ENCODE peak calls at places on chromosome 15, in five cellular contexts. One of them, this sample, is unnamed.

GRCh38 chr15:22813844-22814243 is 24.6 kb upstream of the NIPA2 start:
- DNase-seq in fibroblast of pulmonary artery: no peak
- DNase-seq in neural crest cell: no peak
- DNase-seq in ascending aorta: no peak
- DNase-seq in AG10803: no peak
- DNase-seq in this sample: no peak

GRCh38 chr15:25332306-25332705 is 106.5 kb downstream of the UBE3A start:
- DNase-seq in neural crest cell: no peak
- DNase-seq in AG10803: no peak
- DNase-seq in ascending aorta: no peak
- DNase-seq in fibroblast of pulmonary artery: no peak
- DNase-seq in this sample: no peak

GRCh38 chr15:76345880-76346665 is 9.5 kb downstream of the ISL2 start:
- DNase-seq in neural crest cell: peak; percentile 8
- DNase-seq in fibroblast of pulmonary artery: no peak
- DNase-seq in AG10803: no peak
- DNase-seq in ascending aorta: no peak
- DNase-seq in this sample: no peak

GRCh38 chr15:88490036-88490435 is 22.5 kb downstream of the MRPS11 start:
- DNase-seq in fibroblast of pulmonary artery: no peak
- DNase-seq in ascending aorta: no peak
- DNase-seq in neural crest cell: no peak
- DNase-seq in AG10803: no peak
- DNase-seq in this sample: no peak

GRCh38 chr15:34481370-34481769 is 43.8 kb upstream of the GOLGA8A start:
- DNase-seq in fibroblast of pulmonary artery: no peak
- DNase-seq in neural crest cell: no peak
- DNase-seq in AG10803: no peak
- DNase-seq in ascending aorta: no peak
- DNase-seq in this sample: no peak

GRCh38 chr15:58387130-58387529 is 44.7 kb upstream of the LIPC start:
- DNase-seq in neural crest cell: no peak
- DNase-seq in fibroblast of pulmonary artery: peak; percentile 48
- DNase-seq in AG10803: peak; percentile 72
- DNase-seq in ascending aorta: no peak
- DNase-seq in this sample: no peak

GRCh38 chr15:88917764-88918163 is 4.6 kb upstream of the MFGE8 start:
- DNase-seq in AG10803: no peak
- DNase-seq in neural crest cell: no peak
- DNase-seq in fibroblast of pulmonary artery: no peak
- DNase-seq in ascending aorta: peak; percentile 53
- DNase-seq in this sample: no peak

GRCh38 chr15:38455096-38455495 is 1.2 kb downstream of the FAM98B start:
- DNase-seq in AG10803: no peak
- DNase-seq in neural crest cell: no peak
- DNase-seq in ascending aorta: no peak
- DNase-seq in fibroblast of pulmonary artery: peak; percentile 6
- DNase-seq in this sample: no peak

GRCh38 chr15:66721954-66722353 is 19.9 kb downstream of the SMAD6 start:
- DNase-seq in fibroblast of pulmonary artery: no peak
- DNase-seq in ascending aorta: no peak
- DNase-seq in neural crest cell: no peak
- DNase-seq in AG10803: no peak
- DNase-seq in this sample: no peak

GRCh38 chr15:61974759-61975158 is 85.5 kb downstream of the VPS13C start:
- DNase-seq in AG10803: no peak
- DNase-seq in neural crest cell: no peak
- DNase-seq in ascending aorta: no peak
- DNase-seq in fibroblast of pulmonary artery: no peak
- DNase-seq in this sample: no peak

GRCh38 chr15:95416576-95416975 is 913.9 kb upstream of the NR2F2 start:
- DNase-seq in neural crest cell: no peak
- DNase-seq in fibroblast of pulmonary artery: no peak
- DNase-seq in ascending aorta: no peak
- DNase-seq in AG10803: no peak
- DNase-seq in this sample: no peak

GRCh38 chr15:63564093-63564492 is 33.1 kb upstream of the FBXL22 start:
- DNase-seq in neural crest cell: no peak
- DNase-seq in AG10803: no peak
- DNase-seq in ascending aorta: no peak
- DNase-seq in fibroblast of pulmonary artery: no peak
- DNase-seq in this sample: no peak

GRCh38 chr15:56608993-56609392 is 124.3 kb downstream of the ZNF280D start:
- DNase-seq in fibroblast of pulmonary artery: no peak
- DNase-seq in neural crest cell: no peak
- DNase-seq in ascending aorta: no peak
- DNase-seq in AG10803: no peak
- DNase-seq in this sample: no peak

GRCh38 chr15:48096355-48096786 is 24.4 kb upstream of the SLC24A5 start:
- DNase-seq in neural crest cell: no peak
- DNase-seq in ascending aorta: no peak
- DNase-seq in fibroblast of pulmonary artery: no peak
- DNase-seq in AG10803: no peak
- DNase-seq in this sample: no peak

GRCh38 chr15:29968099-29968892 is 114.5 kb upstream of the GOLGA8J start:
- DNase-seq in neural crest cell: peak; percentile 14
- DNase-seq in fibroblast of pulmonary artery: no peak
- DNase-seq in ascending aorta: no peak
- DNase-seq in AG10803: no peak
- DNase-seq in this sample: peak; percentile 58

GRCh38 chr15:25579127-25579526 is 140.3 kb upstream of the UBE3A start:
- DNase-seq in fibroblast of pulmonary artery: no peak
- DNase-seq in neural crest cell: no peak
- DNase-seq in AG10803: no peak
- DNase-seq in ascending aorta: no peak
- DNase-seq in this sample: no peak

GRCh38 chr15:66503780-66504562 is 684 bp downstream of the RPL4 start:
- DNase-seq in AG10803: no peak
- DNase-seq in neural crest cell: no peak
- DNase-seq in fibroblast of pulmonary artery: no peak
- DNase-seq in ascending aorta: no peak
- DNase-seq in this sample: no peak

GRCh38 chr15:68635142-68635541 is 56.3 kb downstream of the CORO2B start:
- DNase-seq in fibroblast of pulmonary artery: no peak
- DNase-seq in AG10803: peak; percentile 63
- DNase-seq in ascending aorta: no peak
- DNase-seq in neural crest cell: no peak
- DNase-seq in this sample: no peak
- TF ChIP-seq CTCF in fibroblast of pulmonary artery: no peak
- TF ChIP-seq CTCF in AG10803: peak; percentile 28
- TF ChIP-seq CTCF in ascending aorta: peak; percentile 33
- TF ChIP-seq CTCF in neural crest cell: no peak
- TF ChIP-seq CTCF in this sample: no peak

GRCh38 chr15:86115138-86115801 is 35.6 kb downstream of the AGBL1 start:
- DNase-seq in neural crest cell: no peak
- DNase-seq in AG10803: no peak
- DNase-seq in fibroblast of pulmonary artery: no peak
- DNase-seq in ascending aorta: no peak
- DNase-seq in this sample: no peak
- TF ChIP-seq CTCF in neural crest cell: peak; percentile 61
- TF ChIP-seq CTCF in AG10803: peak; percentile 37
- TF ChIP-seq CTCF in fibroblast of pulmonary artery: no peak
- TF ChIP-seq CTCF in ascending aorta: no peak
- TF ChIP-seq CTCF in this sample: no peak

DNA sequence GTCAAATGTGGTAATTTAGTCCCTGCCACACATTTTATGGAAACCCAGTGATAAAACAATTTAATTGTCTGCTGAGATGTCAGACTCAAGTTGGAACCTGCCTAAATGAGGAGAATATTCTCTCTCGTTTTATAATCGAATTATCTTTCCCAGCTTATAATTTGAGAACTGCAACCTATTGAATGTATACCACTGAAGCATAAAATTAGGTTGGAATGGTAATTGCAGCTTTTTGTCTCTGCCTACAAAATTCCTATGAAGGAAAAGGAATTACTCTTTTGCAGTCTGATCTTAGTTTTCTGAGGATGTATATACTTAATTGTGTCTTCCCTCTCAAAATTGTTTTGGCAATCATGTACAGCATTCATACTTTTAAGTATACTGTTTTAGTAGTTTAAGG is 28.9 kb downstream of the RAD51 start:
- DNase-seq in neural crest cell: no peak
- DNase-seq in ascending aorta: no peak
- DNase-seq in fibroblast of pulmonary artery: no peak
- DNase-seq in AG10803: no peak
- DNase-seq in this sample: no peak
- TF ChIP-seq CTCF in neural crest cell: no peak
- TF ChIP-seq CTCF in ascending aorta: no peak
- TF ChIP-seq CTCF in fibroblast of pulmonary artery: no peak
- TF ChIP-seq CTCF in AG10803: no peak
- TF ChIP-seq CTCF in this sample: no peak

GRCh38 chr15:99981223-99981647 is 248.0 kb upstream of the LYSMD4 start:
- DNase-seq in AG10803: no peak
- DNase-seq in neural crest cell: no peak
- DNase-seq in fibroblast of pulmonary artery: no peak
- DNase-seq in ascending aorta: no peak
- DNase-seq in this sample: no peak
- TF ChIP-seq CTCF in AG10803: no peak
- TF ChIP-seq CTCF in neural crest cell: peak; percentile 12
- TF ChIP-seq CTCF in fibroblast of pulmonary artery: no peak
- TF ChIP-seq CTCF in ascending aorta: no peak
- TF ChIP-seq CTCF in this sample: no peak

This sample was measured in mesothelial cell of epicardium.